ENCODE peak calls at places on chromosomes 3 and 15, in four cellular contexts. One of them, this sample, is unnamed.

GRCh38 chr3:37921025-37921424 is 59.3 kb downstream of the CTDSPL start:
- DNase-seq in AG09309: no peak
- DNase-seq in Ammon's horn: no peak
- DNase-seq in Daoy: no peak
- DNase-seq in this sample: no peak

GRCh38 chr3:83622526-83622925 is 1336.3 kb upstream of the CADM2 start:
- DNase-seq in Daoy: no peak
- DNase-seq in Ammon's horn: no peak
- DNase-seq in AG09309: no peak
- DNase-seq in this sample: no peak

GRCh38 chr3:17743660-17743995 is 1.2 kb upstream of the TBC1D5 start:
- DNase-seq in Ammon's horn: no peak
- DNase-seq in AG09309: no peak
- DNase-seq in Daoy: no peak
- DNase-seq in this sample: no peak

GRCh38 chr15:87032291-87032690 is 952.6 kb downstream of the AGBL1 start:
- DNase-seq in Ammon's horn: no peak
- DNase-seq in AG09309: no peak
- DNase-seq in Daoy: no peak
- DNase-seq in this sample: peak; percentile 66

GRCh38 chr3:196931157-196931556 is 11.2 kb downstream of the NCBP2 start:
- DNase-seq in Ammon's horn: no peak
- DNase-seq in Daoy: no peak
- DNase-seq in AG09309: no peak
- DNase-seq in this sample: no peak

GRCh38 chr3:108305484-108306172 is 9.3 kb downstream of the HHLA2 start:
- DNase-seq in Ammon's horn: no peak
- DNase-seq in AG09309: no peak
- DNase-seq in Daoy: peak; percentile 23
- DNase-seq in this sample: no peak

GRCh38 chr3:133570139-133570936 is 3.1 kb upstream of the CDV3 start:
- DNase-seq in AG09309: peak; percentile 61
- DNase-seq in Daoy: peak; percentile 88
- DNase-seq in Ammon's horn: no peak
- DNase-seq in this sample: peak; percentile 80

GRCh38 chr3:190127797-190128196 is 7.1 kb upstream of the P3H2 start:
- DNase-seq in Daoy: no peak
- DNase-seq in Ammon's horn: no peak
- DNase-seq in AG09309: no peak
- DNase-seq in this sample: no peak

GRCh38 chr15:71786673-71787072 is 23.7 kb upstream of the NR2E3 start:
- DNase-seq in Ammon's horn: no peak
- DNase-seq in AG09309: no peak
- DNase-seq in Daoy: no peak
- DNase-seq in this sample: no peak

GRCh38 chr3:160691962-160692361 is 15.0 kb downstream of the ARL14 start:
- DNase-seq in AG09309: no peak
- DNase-seq in Daoy: no peak
- DNase-seq in Ammon's horn: no peak
- DNase-seq in this sample: no peak

GRCh38 chr15:54722342-54722986 is 474.3 kb downstream of the RSL24D1 start:
- DNase-seq in Daoy: no peak
- DNase-seq in Ammon's horn: no peak
- DNase-seq in AG09309: no peak
- DNase-seq in this sample: no peak

GRCh38 chr3:191051037-191051436 is 148.0 kb upstream of the OSTN start:
- DNase-seq in Ammon's horn: peak; percentile 27
- DNase-seq in Daoy: peak; percentile 9
- DNase-seq in AG09309: no peak
- DNase-seq in this sample: peak; percentile 31

GRCh38 chr3:2456788-2457187 is 358.1 kb downstream of the CNTN4 start:
- DNase-seq in Ammon's horn: no peak
- DNase-seq in Daoy: no peak
- DNase-seq in AG09309: no peak
- DNase-seq in this sample: no peak

GRCh38 chr3:54222318-54222717 is 100.0 kb downstream of the CACNA2D3 start:
- DNase-seq in AG09309: no peak
- DNase-seq in Daoy: no peak
- DNase-seq in Ammon's horn: no peak
- DNase-seq in this sample: no peak

GRCh38 chr15:59292393-59292792 is 80.3 kb downstream of the MYO1E start:
- DNase-seq in Ammon's horn: peak; percentile 90
- DNase-seq in AG09309: no peak
- DNase-seq in Daoy: peak; percentile 26
- DNase-seq in this sample: peak; percentile 79

GRCh38 chr3:118277803-118278202 is 756.8 kb downstream of the IGSF11 start:
- DNase-seq in Ammon's horn: no peak
- DNase-seq in AG09309: no peak
- DNase-seq in Daoy: no peak
- DNase-seq in this sample: no peak

GRCh38 chr3:10371167-10371566 is 50.3 kb upstream of the SEC13 start:
- DNase-seq in Ammon's horn: no peak
- DNase-seq in AG09309: no peak
- DNase-seq in Daoy: no peak
- DNase-seq in this sample: peak; percentile 42

GRCh38 chr3:149512073-149512782 is 37.7 kb downstream of the TM4SF4 start:
- DNase-seq in Daoy: peak; percentile 68
- DNase-seq in Ammon's horn: peak; percentile 85
- DNase-seq in AG09309: no peak
- DNase-seq in this sample: peak; percentile 69

GRCh38 chr3:9915252-9916141 is 1.4 kb upstream of the IL17RC start:
- DNase-seq in Daoy: peak; percentile 61
- DNase-seq in Ammon's horn: peak; percentile 68
- DNase-seq in AG09309: no peak
- DNase-seq in this sample: peak; percentile 68

GRCh38 chr3:160612386-160613115 is 47.2 kb upstream of the KPNA4 start:
- DNase-seq in Ammon's horn: peak; percentile 14
- DNase-seq in AG09309: no peak
- DNase-seq in Daoy: no peak
- DNase-seq in this sample: no peak

GRCh38 chr3:189646902-189647542 is 15.8 kb downstream of the TP63 start:
- DNase-seq in Ammon's horn: no peak
- DNase-seq in AG09309: no peak
- DNase-seq in Daoy: no peak
- DNase-seq in this sample: no peak

GRCh38 chr3:124429129-124429815 is 301.0 kb upstream of the UMPS start:
- DNase-seq in Daoy: peak; percentile 75
- DNase-seq in AG09309: peak; percentile 33
- DNase-seq in Ammon's horn: no peak
- DNase-seq in this sample: peak; percentile 90

GRCh38 chr3:55481918-55482495 is 5.1 kb downstream of the WNT5A start:
- DNase-seq in Ammon's horn: no peak
- DNase-seq in Daoy: peak; percentile 71
- DNase-seq in AG09309: no peak
- DNase-seq in this sample: peak; percentile 51

GRCh38 chr15:69403611-69404010 is 10.5 kb upstream of the KIF23 start:
- DNase-seq in Daoy: peak; percentile 65
- DNase-seq in AG09309: peak; percentile 76
- DNase-seq in Ammon's horn: no peak
- DNase-seq in this sample: peak; percentile 93

GRCh38 chr3:64104691-64105101 is 81.4 kb upstream of the PSMD6 start:
- DNase-seq in Daoy: peak; percentile 23
- DNase-seq in AG09309: no peak
- DNase-seq in Ammon's horn: no peak
- DNase-seq in this sample: peak; percentile 64